ENCODE peak calls at places on chromosomes 11 and 22, in four cellular contexts. U, K, O and A are unnamed samples.

GRCh38 chr11:8329961-8330361 is 66.3 kb upstream of the LMO1 start:
- DNase-seq in K (no peak), O (no peak), U (no peak), A (peak)

GRCh38 chr11:119999220-119999619 is 138.7 kb downstream of the TRIM29 start:
- DNase-seq in U (no peak), K (no peak), O (no peak), A (peak)

GRCh38 chr11:76736773-76737495 is 46.2 kb upstream of the TSKU start:
- DNase-seq in K (no peak), O (no peak), U (no peak), A (peak)

GRCh38 chr11:45217991-45218390 is 68.2 kb downstream of the SYT13 start:
- DNase-seq in U (no peak), K (no peak), O (no peak), A (no peak)

GRCh38 chr11:72413914-72414628 is 20.3 kb downstream of the CLPB start:
- DNase-seq in O (peak), U (peak), K (peak), A (peak)

GRCh38 chr11:92473736-92474135 is 249.1 kb downstream of the FAT3 start:
- DNase-seq in K (no peak), O (no peak), U (no peak), A (no peak)

GRCh38 chr22:24230911-24231656 is 13.8 kb downstream of the GGT5 start:
- DNase-seq in K (peak), U (peak), O (peak), A (peak)

GRCh38 chr11:17772704-17773600 is 38.4 kb downstream of the KCNC1 start:
- DNase-seq in K (no peak), U (no peak), O (no peak), A (no peak)

GRCh38 chr11:95092549-95093324 is 3.1 kb downstream of the ENDOD1 start:
- DNase-seq in U (no peak), K (peak), O (no peak), A (no peak)

GRCh38 chr11:61921446-61921845 is 4.1 kb upstream of the RAB3IL1 start:
- DNase-seq in U (no peak), O (no peak), K (no peak), A (no peak)